ENCODE peak calls at places on chromosome 12, in four cellular contexts. One of them, this sample, is unnamed.

GRCh38 chr12:126157575-126157966 is 1092.3 kb downstream of the AACS start:
- DNase-seq in Peyer's patch: no peak
- DNase-seq in cardiac muscle cell: peak
- DNase-seq in lung: no peak
- DNase-seq in this sample: no peak

GRCh38 chr12:68495666-68496065 is 115.0 kb upstream of the RAP1B start:
- DNase-seq in lung: no peak
- DNase-seq in cardiac muscle cell: peak
- DNase-seq in Peyer's patch: no peak
- DNase-seq in this sample: no peak

GRCh38 chr12:119372540-119372939 is 38.0 kb downstream of the CCDC60 start:
- DNase-seq in lung: peak
- DNase-seq in cardiac muscle cell: peak
- DNase-seq in Peyer's patch: no peak
- DNase-seq in this sample: no peak

GRCh38 chr12:2672863-2673262 is 121.9 kb upstream of the FKBP4 start:
- DNase-seq in lung: no peak
- DNase-seq in Peyer's patch: peak
- DNase-seq in cardiac muscle cell: no peak
- DNase-seq in this sample: no peak

GRCh38 chr12:130606245-130606644 is 109.9 kb downstream of the RIMBP2 start:
- DNase-seq in cardiac muscle cell: no peak
- DNase-seq in Peyer's patch: no peak
- DNase-seq in lung: no peak
- DNase-seq in this sample: no peak

GRCh38 chr12:53727310-53728041 is at the start of gene CALCOCO1:
- DNase-seq in lung: peak
- DNase-seq in Peyer's patch: peak
- DNase-seq in cardiac muscle cell: peak
- DNase-seq in this sample: peak

GRCh38 chr12:3303410-3304136 is 187.4 kb upstream of the PRMT8 start:
- DNase-seq in Peyer's patch: no peak
- DNase-seq in lung: no peak
- DNase-seq in cardiac muscle cell: peak
- DNase-seq in this sample: no peak

GRCh38 chr12:48180857-48181495 is 2.5 kb upstream of the CCDC184 start:
- DNase-seq in cardiac muscle cell: no peak
- DNase-seq in Peyer's patch: no peak
- DNase-seq in lung: no peak
- DNase-seq in this sample: no peak

GRCh38 chr12:50224026-50224692 is 57.0 kb upstream of the CERS5 start:
- DNase-seq in Peyer's patch: peak
- DNase-seq in cardiac muscle cell: no peak
- DNase-seq in lung: peak
- DNase-seq in this sample: peak

GRCh38 chr12:27627123-27627835 is 69.0 kb upstream of the REP15 start:
- DNase-seq in lung: no peak
- DNase-seq in Peyer's patch: no peak
- DNase-seq in cardiac muscle cell: no peak
- DNase-seq in this sample: no peak

GRCh38 chr12:7090222-7090998 is 1.8 kb downstream of the C1R start:
- DNase-seq in cardiac muscle cell: no peak
- DNase-seq in Peyer's patch: no peak
- DNase-seq in lung: no peak
- DNase-seq in this sample: no peak

GRCh38 chr12:32586390-32586789 is 92.7 kb upstream of the DNM1L start:
- DNase-seq in lung: no peak
- DNase-seq in Peyer's patch: no peak
- DNase-seq in cardiac muscle cell: no peak
- DNase-seq in this sample: no peak

GRCh38 chr12:96398422-96399080 is 1.7 kb downstream of the CDK17 start:
- DNase-seq in Peyer's patch: no peak
- DNase-seq in cardiac muscle cell: peak
- DNase-seq in lung: no peak
- DNase-seq in this sample: peak